ENCODE peak calls at places on chromosome 10, in seven cellular contexts. Y, F, N, Q, X, Z and O are unnamed samples.

GRCh38 chr10:71087622-71088021 is 124.7 kb upstream of the UNC5B start:
- DNase-seq in Y (no peak), F (no peak), N (no peak), Q (no peak), X (no peak), Z (no peak), O (no peak)

GRCh38 chr10:77463967-77464745 is 173.5 kb downstream of the KCNMA1 start:
- DNase-seq in Y (no peak), F (peak), N (peak), Q (no peak), X (peak), Z (peak), O (peak)

GRCh38 chr10:72285972-72286521 is 12.3 kb downstream of the DDIT4 start:
- DNase-seq in Y (no peak), F (no peak), N (no peak), Q (no peak), X (peak), Z (no peak), O (no peak)

GRCh38 chr10:3950676-3951275 is 165.8 kb upstream of the KLF6 start:
- DNase-seq in Y (no peak), F (no peak), N (no peak), Q (no peak), X (no peak), Z (no peak), O (no peak)

GRCh38 chr10:13206546-13207443 is 27.4 kb downstream of the UCMA start:
- DNase-seq in Y (peak), F (peak), N (peak), Q (no peak), X (peak), Z (peak), O (peak)

GRCh38 chr10:4947635-4948596 is 15.3 kb upstream of the AKR1C1 start:
- DNase-seq in Y (peak), F (peak), N (peak), Q (peak), X (peak), Z (peak), O (peak)

GRCh38 chr10:106136175-106136574 is 1028.3 kb downstream of the SORCS1 start:
- DNase-seq in Y (no peak), F (no peak), N (peak), Q (no peak), X (no peak), Z (no peak), O (no peak)

GRCh38 chr10:72694476-72695369 is 2.8 kb downstream of the MCU start:
- DNase-seq in Y (no peak), F (peak), N (peak), Q (peak), X (peak), Z (no peak), O (peak)

GRCh38 chr10:95214793-95215192 is 20.8 kb downstream of the ACSM6 start:
- DNase-seq in Y (no peak), F (peak), N (peak), Q (no peak), X (peak), Z (peak), O (peak)

GRCh38 chr10:109853922-109854321 is 69.4 kb downstream of the XPNPEP1 start:
- DNase-seq in Y (no peak), F (no peak), N (no peak), Q (no peak), X (no peak), Z (no peak), O (no peak)

GRCh38 chr10:109851595-109851994 is 71.7 kb downstream of the XPNPEP1 start:
- DNase-seq in Y (no peak), F (no peak), N (no peak), Q (no peak), X (no peak), Z (no peak), O (no peak)

GRCh38 chr10:109855746-109856145 is 67.6 kb downstream of the XPNPEP1 start:
- DNase-seq in Y (no peak), F (no peak), N (no peak), Q (no peak), X (no peak), Z (no peak), O (no peak)

GRCh38 chr10:109852004-109852717 is 71.2 kb downstream of the XPNPEP1 start:
- DNase-seq in Y (peak), F (peak), N (peak), Q (peak), X (peak), Z (peak), O (peak)

GRCh38 chr10:109852718-109853037 is 70.6 kb downstream of the XPNPEP1 start:
- DNase-seq in Y (no peak), F (no peak), N (no peak), Q (no peak), X (no peak), Z (no peak), O (no peak)
- TF ChIP-seq CTCF in Y (no peak), F (no peak), N (no peak), Q (no peak), X (no peak), Z (no peak), O (no peak)

GRCh38 chr10:103280505-103280904 is 3.6 kb downstream of the INA start:
- DNase-seq in Y (no peak), F (no peak), N (no peak), Q (no peak), X (no peak), Z (no peak), O (no peak)
- H3K4me3 ChIP-seq in Y (no peak), F (no peak), N (no peak), Q (no peak), X (no peak), Z (no peak), O (no peak)

DNA sequence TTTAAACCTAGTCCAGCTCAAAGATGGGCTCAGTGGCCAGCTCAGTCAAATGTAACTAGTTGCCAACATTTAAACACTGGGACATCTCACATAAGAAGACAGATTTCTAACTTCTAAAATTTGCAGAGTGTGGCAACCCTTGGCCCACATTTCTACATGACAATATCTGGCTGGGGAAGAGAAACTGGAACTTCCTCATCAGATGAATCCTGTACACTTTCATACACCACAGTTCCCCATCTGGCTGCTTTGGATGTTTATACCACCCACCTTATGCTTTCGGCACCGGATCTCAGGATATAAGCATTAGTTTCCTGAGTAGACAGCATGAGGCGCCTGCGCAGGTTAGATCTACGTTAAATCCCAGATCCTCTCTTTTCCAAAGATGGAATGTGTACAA is 199.3 kb downstream of the PRKG1 start:
- DNase-seq in Y (no peak), F (no peak), N (no peak), Q (no peak), X (no peak), Z (no peak), O (no peak)
- TF ChIP-seq CTCF in Y (no peak), F (no peak), N (no peak), Q (no peak), X (no peak), Z (no peak), O (no peak)

DNA sequence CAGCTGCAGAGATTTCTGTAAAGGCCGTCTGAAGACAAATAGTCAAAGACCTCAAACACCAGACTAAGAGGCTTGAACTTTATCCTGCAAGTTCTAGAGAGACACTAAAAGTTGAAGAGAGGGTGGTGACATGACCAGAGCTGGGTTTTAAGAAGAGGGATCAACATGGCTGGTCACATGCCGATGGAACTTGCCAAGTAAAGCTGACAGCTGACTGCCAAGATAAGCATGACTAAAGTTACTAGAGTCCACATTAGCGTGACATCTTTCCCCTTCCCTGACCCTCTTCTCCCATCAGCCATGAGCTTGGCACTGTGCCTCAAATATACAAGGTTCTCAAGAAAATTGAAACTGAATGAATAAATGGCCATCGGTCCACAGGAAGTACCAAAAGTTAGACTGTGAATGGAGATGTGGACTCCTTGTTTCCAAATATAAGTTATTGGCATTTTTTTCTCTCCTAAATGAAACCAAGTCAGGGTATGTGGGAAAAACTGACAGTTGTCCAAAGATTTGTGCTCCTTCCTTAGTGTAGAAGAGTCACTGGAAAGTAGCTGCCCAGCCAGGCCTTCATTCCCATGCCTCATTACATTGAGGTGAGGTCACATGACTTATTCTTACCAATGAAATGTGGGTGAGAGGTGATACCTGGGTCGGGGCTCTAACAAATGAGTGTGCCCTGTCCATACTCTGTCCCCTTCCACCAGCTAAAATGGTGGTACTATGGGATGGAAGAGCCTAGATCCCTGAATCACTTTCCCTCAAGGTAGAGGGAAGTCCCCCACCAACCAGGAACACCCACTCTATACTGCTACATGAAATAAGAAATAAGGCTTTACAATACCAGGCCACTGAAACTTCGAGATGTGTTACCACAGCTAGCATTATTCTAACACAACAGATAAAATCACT is 24.4 kb downstream of the XPNPEP1 start:
- DNase-seq in Y (no peak), F (no peak), N (no peak), Q (peak), X (no peak), Z (peak), O (no peak)
- H3K4me3 ChIP-seq in Y (no peak), F (no peak), N (no peak), Q (no peak), X (no peak), Z (no peak), O (no peak)